ENCODE peak calls at places on chromosomes 5 and 9, in seven cellular contexts. L is tibial artery, F is prostate gland, Y is sigmoid colon, I is upper lobe of right lung, A is cardiac fibroblast, Z is hepatocyte. C is an unnamed sample.
A peak's percentile ranks its signal among the peaks of the same experiment; 100 is the strongest.

GRCh38 chr5:164312801-164313200 is 807.4 kb downstream of the MAT2B start:
- DNase-seq in L (no peak), F (no peak), Y (no peak), I (no peak), A (no peak), Z (no peak), C (no peak)

GRCh38 chr9:130406278-130406895 is 38.4 kb upstream of the ASS1 start:
- DNase-seq in L (no peak), F (no peak), Y (no peak), I (no peak), A (no peak), Z (no peak), C (no peak)

GRCh38 chr5:118592234-118592633 is 396.1 kb downstream of the DTWD2 start:
- DNase-seq in L (no peak), F (no peak), Y (no peak), I (no peak), A (no peak), Z (no peak), C (no peak)

GRCh38 chr9:69097053-69097452 is 61.5 kb downstream of the FXN start:
- DNase-seq in L (no peak), F (peak; percentile 45), Y (no peak), I (no peak), A (peak; percentile 45), Z (peak; percentile 59), C (no peak)

GRCh38 chr9:114405294-114406034 is 17.7 kb upstream of the AKNA start:
- DNase-seq in L (peak; percentile 79), F (peak; percentile 73), Y (peak; percentile 87), I (peak; percentile 82), A (peak; percentile 84), Z (peak; percentile 88), C (peak; percentile 46)

GRCh38 chr5:31408814-31409213 is 123.1 kb downstream of the DROSHA start:
- DNase-seq in L (no peak), F (peak; percentile 8), Y (no peak), I (no peak), A (peak; percentile 80), Z (no peak), C (no peak)

GRCh38 chr5:131386779-131387178 is 122.9 kb downstream of the CDC42SE2 start:
- DNase-seq in L (no peak), F (no peak), Y (no peak), I (no peak), A (peak; percentile 24), Z (peak; percentile 10), C (no peak)

GRCh38 chr9:115194216-115194615 is 76.3 kb upstream of the TNC start:
- DNase-seq in L (no peak), F (no peak), Y (no peak), I (no peak), A (no peak), Z (no peak), C (no peak)

GRCh38 chr9:32351845-32352244 is 32.6 kb upstream of the ACO1 start:
- DNase-seq in L (no peak), F (no peak), Y (no peak), I (no peak), A (peak; percentile 5), Z (no peak), C (no peak)

GRCh38 chr9:117763314-117763713 is 59.1 kb downstream of the TLR4 start:
- DNase-seq in L (no peak), F (no peak), Y (no peak), I (no peak), A (no peak), Z (no peak), C (no peak)

GRCh38 chr5:91302335-91302734 is 80.8 kb downstream of the ARRDC3 start:
- DNase-seq in L (no peak), F (no peak), Y (no peak), I (no peak), A (no peak), Z (no peak), C (no peak)
- TF ChIP-seq CTCF in L (no peak), F (no peak), Y (no peak), I (no peak), A (no peak), Z (no peak), C (no peak)

GRCh38 chr5:96175090-96175489 is 213.4 kb upstream of the ELL2 start:
- DNase-seq in L (no peak), F (no peak), Y (no peak), I (no peak), A (no peak), Z (no peak), C (no peak)
- TF ChIP-seq CTCF in L (peak; percentile 20), F (no peak), Y (no peak), I (peak; percentile 21), A (peak; percentile 28), Z (no peak), C (no peak)

DNA sequence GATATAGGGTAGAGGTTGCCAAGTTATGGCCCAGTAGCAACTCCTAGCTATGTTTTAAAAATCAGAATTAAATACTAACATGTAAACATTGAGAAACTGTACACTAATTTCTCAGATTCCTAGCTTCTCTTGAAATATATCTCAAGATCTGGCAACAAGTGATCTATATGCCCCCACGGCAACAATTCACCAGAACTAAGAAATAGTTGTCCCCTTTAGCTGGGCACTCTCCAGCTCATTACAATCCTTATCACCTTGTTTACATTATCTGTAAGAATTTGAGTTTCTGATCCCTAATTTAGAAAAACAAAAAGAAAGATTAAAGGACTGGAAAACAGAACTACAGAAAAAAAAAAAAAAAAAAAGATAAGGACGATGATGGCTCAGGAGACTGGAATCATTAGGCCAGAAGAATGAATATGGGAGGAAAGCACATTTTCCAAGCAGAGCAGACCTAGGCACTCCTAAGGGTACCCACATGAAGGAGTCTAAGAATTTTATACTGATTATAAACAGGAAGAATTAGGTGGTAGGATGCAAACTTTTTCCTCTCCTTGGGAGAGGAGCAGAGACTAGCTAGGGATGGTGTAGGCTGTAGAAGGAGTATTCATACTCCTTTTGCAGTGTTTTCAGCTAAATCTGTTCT is 22.9 kb downstream of the INIP start:
- DNase-seq in L (no peak), F (no peak), Y (no peak), I (no peak), A (no peak), Z (no peak), C (no peak)
- TF ChIP-seq CTCF in L (no peak), F (no peak), Y (no peak), I (no peak), A (no peak), Z (no peak), C (no peak)

GRCh38 chr5:20574576-20574975 is 586.6 kb upstream of the CDH18 start:
- DNase-seq in L (no peak), F (no peak), Y (no peak), I (no peak), A (no peak), Z (no peak), C (no peak)

GRCh38 chr5:20575515-20575914 is 587.5 kb upstream of the CDH18 start:
- DNase-seq in L (no peak), F (no peak), Y (no peak), I (no peak), A (no peak), Z (no peak), C (no peak)

GRCh38 chr5:20570486-20570885 is 582.5 kb upstream of the CDH18 start:
- DNase-seq in L (no peak), F (no peak), Y (no peak), I (no peak), A (no peak), Z (no peak), C (no peak)

GRCh38 chr5:20572560-20572959 is 584.6 kb upstream of the CDH18 start:
- DNase-seq in L (no peak), F (no peak), Y (no peak), I (no peak), A (peak; percentile 75), Z (peak; percentile 13), C (no peak)
- TF ChIP-seq CTCF in L (no peak), F (no peak), Y (no peak), I (no peak), A (peak; percentile 11), Z (peak; percentile 42), C (no peak)